ENCODE peak calls at places on chromosomes 11 and 22, in ten cellular contexts. D is substantia nigra; F is brain microvascular endothelial cell; C is psoas muscle; N is PC-3; V is HCT116; E is coronary artery; P is CD8-positive, alpha-beta memory T cell; J is fibroblast of lung; I is left ventricle myocardium inferior. O is an unnamed sample.

GRCh38 chr22:42344391-42344861 is 74.0 kb upstream of the TCF20 start:
- DNase-seq in D (peak; percentile 64), F (peak; percentile 6), C (peak; percentile 65), N (no peak), V (no peak), E (no peak), P (no peak), J (peak; percentile 17), I (peak; percentile 53), O (peak; percentile 85)

GRCh38 chr11:50070389-50070788 is 37.7 kb downstream of the OR4C45 start:
- DNase-seq in D (no peak), F (no peak), C (no peak), N (no peak), V (no peak), E (no peak), P (no peak), J (no peak), I (no peak), O (no peak)

GRCh38 chr22:20421507-20421874 is 16.1 kb downstream of the SCARF2 start:
- DNase-seq in D (no peak), F (no peak), C (no peak), N (no peak), V (no peak), E (no peak), P (no peak), J (no peak), I (no peak), O (no peak)

GRCh38 chr22:40237241-40237640 is 59.5 kb downstream of the TNRC6B start:
- DNase-seq in D (no peak), F (no peak), C (no peak), N (no peak), V (no peak), E (no peak), P (no peak), J (no peak), I (no peak), O (no peak)

GRCh38 chr11:122673706-122674105 is 18.2 kb downstream of the UBASH3B start:
- DNase-seq in D (no peak), F (no peak), C (no peak), N (peak; percentile 55), V (no peak), E (no peak), P (no peak), J (peak; percentile 63), I (no peak), O (no peak)

GRCh38 chr11:26580929-26581328 is 8.9 kb upstream of the MUC15 start:
- DNase-seq in D (no peak), F (no peak), C (no peak), N (peak; percentile 9), V (no peak), E (no peak), P (no peak), J (peak; percentile 59), I (no peak), O (no peak)

GRCh38 chr11:116857936-116858335 is 20.5 kb upstream of the APOA1 start:
- DNase-seq in D (no peak), F (no peak), C (no peak), N (no peak), V (no peak), E (no peak), P (no peak), J (no peak), I (no peak), O (no peak)

GRCh38 chr22:44091021-44091721 is 67.1 kb downstream of the PARVB start:
- DNase-seq in D (no peak), F (peak; percentile 31), C (no peak), N (peak; percentile 26), V (peak; percentile 6), E (no peak), P (no peak), J (no peak), I (no peak), O (peak; percentile 18)

GRCh38 chr11:69292221-69292648 is 1.7 kb upstream of the MYEOV start:
- DNase-seq in D (no peak), F (no peak), C (no peak), N (peak; percentile 47), V (no peak), E (no peak), P (peak; percentile 49), J (peak; percentile 26), I (no peak), O (no peak)

GRCh38 chr11:85774256-85775097 is 36.5 kb downstream of the SYTL2 start:
- DNase-seq in D (no peak), F (no peak), C (no peak), N (no peak), V (no peak), E (no peak), P (no peak), J (no peak), I (no peak), O (no peak)

GRCh38 chr11:85768473-85769146 is 42.3 kb downstream of the SYTL2 start:
- DNase-seq in D (no peak), F (no peak), C (no peak), N (no peak), V (no peak), E (no peak), P (no peak), J (no peak), I (no peak), O (no peak)

GRCh38 chr11:85771568-85771967 is 39.4 kb downstream of the SYTL2 start:
- DNase-seq in D (no peak), F (no peak), C (no peak), N (no peak), V (no peak), E (no peak), P (no peak), J (no peak), I (no peak), O (no peak)

GRCh38 chr11:85769758-85770157 is 41.2 kb downstream of the SYTL2 start:
- DNase-seq in D (no peak), F (no peak), C (no peak), N (no peak), V (no peak), E (no peak), P (no peak), J (no peak), I (no peak), O (no peak)

GRCh38 chr11:85772700-85773099 is 38.2 kb downstream of the SYTL2 start:
- DNase-seq in D (no peak), F (no peak), C (no peak), N (no peak), V (no peak), E (no peak), P (no peak), J (peak; percentile 76), I (no peak), O (no peak)
- H3K27ac ChIP-seq in D (no peak overlapping the region), F (no peak overlapping the region), C (no peak overlapping the region), N (no peak overlapping the region), V (no peak overlapping the region), E (peak overlapping the region; percentile 38), P (no peak overlapping the region), J (peak overlapping the region; percentile 38), I (peak overlapping the region; percentile 52), O (no peak overlapping the region)

GRCh38 chr11:28231475-28231874 is 123.3 kb downstream of the METTL15 start:
- DNase-seq in D (no peak), F (no peak), C (no peak), N (no peak), V (no peak), E (no peak), P (no peak), J (peak; percentile 67), I (no peak), O (no peak)

GRCh38 chr11:28227460-28227859 is 119.3 kb downstream of the METTL15 start:
- DNase-seq in D (no peak), F (no peak), C (no peak), N (no peak), V (no peak), E (no peak), P (no peak), J (no peak), I (no peak), O (no peak)

GRCh38 chr11:28228196-28228595 is 120.0 kb downstream of the METTL15 start:
- DNase-seq in D (no peak), F (no peak), C (no peak), N (peak; percentile 28), V (no peak), E (no peak), P (no peak), J (peak; percentile 43), I (no peak), O (no peak)

GRCh38 chr11:28232649-28233048 is 124.5 kb downstream of the METTL15 start:
- DNase-seq in D (no peak), F (no peak), C (no peak), N (no peak), V (no peak), E (no peak), P (no peak), J (no peak), I (no peak), O (no peak)
- H3K27ac ChIP-seq in D (no peak overlapping the region), F (no peak overlapping the region), C (no peak overlapping the region), N (no peak overlapping the region), V (no peak overlapping the region), E (no peak overlapping the region), P (no peak overlapping the region), J (no peak overlapping the region), I (no peak overlapping the region), O (no peak overlapping the region)

DNA sequence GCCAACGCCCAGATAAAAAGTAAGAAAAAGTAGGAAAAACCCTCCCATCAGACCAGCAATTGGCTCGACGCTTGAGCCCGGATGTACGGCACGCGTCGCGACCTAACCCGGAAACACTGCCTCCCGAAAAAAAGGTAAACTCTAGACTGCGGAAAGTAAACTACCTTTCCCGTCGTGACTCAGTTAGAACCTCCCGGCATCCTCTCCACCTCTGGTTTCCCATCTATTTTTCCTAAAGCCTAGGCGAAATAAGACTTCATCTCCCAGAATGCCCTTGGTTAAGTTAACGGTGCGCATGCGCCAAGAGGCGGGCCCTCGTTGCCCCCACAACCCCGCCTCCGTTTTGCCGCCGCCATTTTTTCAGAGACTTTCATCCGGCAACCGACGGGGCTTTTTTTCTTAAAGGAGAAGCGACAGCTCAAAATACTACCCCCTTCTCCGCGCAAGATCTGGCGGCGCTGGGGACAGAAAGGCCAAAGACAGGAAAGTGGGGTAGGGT is 678 bp upstream of the ZFP91 start:
- DNase-seq in D (peak; percentile 98), F (peak; percentile 97), C (peak; percentile 94), N (peak; percentile 99), V (peak; percentile 97), E (peak; percentile 97), P (peak; percentile 89), J (peak; percentile 99), I (peak; percentile 95), O (peak; percentile 86)
- H3K27ac ChIP-seq in D (peak overlapping the region; percentile 99), F (peak overlapping the region; percentile 99), C (peak overlapping the region; percentile 100), N (peak overlapping the region; percentile 97), V (peak overlapping the region; percentile 95), E (peak overlapping the region; percentile 100), P (peak overlapping the region; percentile 99), J (peak overlapping the region; percentile 97), I (peak overlapping the region; percentile 96), O (peak overlapping the region; percentile 99)

DNA sequence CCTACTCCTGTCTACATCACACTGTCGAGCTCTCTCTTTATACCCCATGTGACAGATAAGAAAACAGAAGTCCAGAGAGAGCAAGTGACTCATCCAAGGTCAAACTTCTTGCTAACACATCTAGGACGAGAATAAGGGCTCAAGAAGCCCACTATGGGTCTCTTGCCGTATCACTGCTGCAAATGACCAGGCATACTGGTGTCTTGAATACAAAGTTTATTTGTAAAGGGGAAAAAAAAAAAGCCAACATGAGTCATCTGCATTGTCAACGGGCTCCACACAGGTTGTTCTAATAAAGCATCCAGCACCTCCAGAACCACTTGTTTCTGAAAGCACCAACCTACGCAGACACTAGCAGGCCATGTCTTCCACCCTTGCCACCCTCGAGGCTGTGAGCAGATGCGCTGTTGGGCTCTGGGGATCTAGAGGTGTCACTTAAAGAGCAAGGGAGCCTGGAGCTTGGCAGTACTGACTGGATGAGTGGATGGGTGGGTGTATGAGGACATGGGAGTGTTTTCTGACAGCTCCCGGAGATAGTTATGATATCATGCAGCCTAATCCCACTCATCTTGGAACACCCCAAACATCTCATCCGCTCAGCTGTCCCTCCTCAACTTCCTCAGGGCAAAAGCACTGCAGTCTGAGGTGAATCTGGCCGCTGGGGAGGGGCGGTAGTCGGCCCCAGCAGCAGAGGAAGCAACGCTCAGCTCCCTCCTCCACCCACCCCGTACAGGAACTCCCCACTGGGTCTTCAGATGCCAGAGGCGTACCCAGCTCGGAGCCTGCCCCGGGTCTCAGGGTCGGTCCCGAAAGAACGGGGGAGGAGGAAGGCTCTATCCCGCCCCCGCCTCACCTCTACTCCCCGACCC is 1.1 kb downstream of the SMCO4 start:
- DNase-seq in D (peak; percentile 22), F (peak; percentile 63), C (peak; percentile 40), N (peak; percentile 77), V (no peak), E (no peak), P (peak; percentile 21), J (peak; percentile 44), I (peak; percentile 45), O (peak; percentile 41)
- H3K27ac ChIP-seq in D (peak overlapping the region; percentile 67), F (peak overlapping the region; percentile 45), C (peak overlapping the region; percentile 78), N (peak overlapping the region; percentile 3), V (peak overlapping the region; percentile 52), E (peak overlapping the region; percentile 90), P (no peak overlapping the region), J (no peak overlapping the region), I (peak overlapping the region; percentile 92), O (no peak overlapping the region)